ENCODE peak calls at places on chromosome 21, in eight cellular contexts. N, L, E, V, F, Z, P and I are unnamed samples.

GRCh38 chr21:39003982-39004775 is 179.1 kb downstream of the PSMG1 start:
- DNase-seq in N (no peak), L (no peak), E (no peak), V (no peak), F (no peak), Z (no peak), P (no peak), I (no peak)

GRCh38 chr21:17612565-17613241 is at the start of gene BTG3:
- DNase-seq in N (peak), L (peak), E (peak), V (peak), F (no peak), Z (peak), P (peak), I (peak)

GRCh38 chr21:41135715-41136114 is 32.2 kb upstream of the BACE2 start:
- DNase-seq in N (no peak), L (no peak), E (no peak), V (no peak), F (no peak), Z (no peak), P (no peak), I (no peak)

GRCh38 chr21:45040114-45040715 is 34.2 kb upstream of the ADARB1 start:
- DNase-seq in N (no peak), L (no peak), E (no peak), V (no peak), F (no peak), Z (no peak), P (no peak), I (peak)

GRCh38 chr21:44463716-44464115 is 8.4 kb downstream of the LRRC3 start:
- DNase-seq in N (no peak), L (no peak), E (no peak), V (no peak), F (no peak), Z (no peak), P (no peak), I (no peak)

GRCh38 chr21:45768011-45768740 is 124.7 kb downstream of the PCBP3 start:
- DNase-seq in N (no peak), L (no peak), E (no peak), V (peak), F (no peak), Z (peak), P (no peak), I (no peak)

GRCh38 chr21:15240846-15241245 is 176.0 kb upstream of the NRIP1 start:
- DNase-seq in N (peak), L (no peak), E (no peak), V (no peak), F (no peak), Z (peak), P (no peak), I (no peak)

GRCh38 chr21:27132270-27132669 is 165.4 kb upstream of the ADAMTS5 start:
- DNase-seq in N (no peak), L (no peak), E (no peak), V (no peak), F (no peak), Z (peak), P (no peak), I (no peak)

GRCh38 chr21:16468191-16468590 is 738.4 kb downstream of the USP25 start:
- DNase-seq in N (no peak), L (no peak), E (no peak), V (no peak), F (no peak), Z (peak), P (no peak), I (no peak)

GRCh38 chr21:46482846-46483231 is 24.1 kb downstream of the DIP2A start:
- DNase-seq in N (no peak), L (no peak), E (no peak), V (no peak), F (no peak), Z (no peak), P (no peak), I (no peak)

GRCh38 chr21:39489380-39489924 is 37.7 kb downstream of the SH3BGR start:
- DNase-seq in N (no peak), L (no peak), E (no peak), V (no peak), F (no peak), Z (no peak), P (no peak), I (no peak)

GRCh38 chr21:45050786-45051489 is 23.4 kb upstream of the ADARB1 start:
- DNase-seq in N (no peak), L (no peak), E (no peak), V (no peak), F (no peak), Z (peak), P (no peak), I (no peak)

GRCh38 chr21:41928621-41929220 is 25.1 kb downstream of the C2CD2 start:
- DNase-seq in N (no peak), L (no peak), E (no peak), V (no peak), F (no peak), Z (peak), P (no peak), I (no peak)

GRCh38 chr21:32817206-32817605 is 45.7 kb upstream of the PAXBP1 start:
- DNase-seq in N (no peak), L (no peak), E (no peak), V (no peak), F (no peak), Z (no peak), P (no peak), I (no peak)

GRCh38 chr21:42941696-42942085 is 16.3 kb upstream of the ERVH48-1 start:
- DNase-seq in N (no peak), L (no peak), E (no peak), V (no peak), F (no peak), Z (no peak), P (no peak), I (no peak)

GRCh38 chr21:25508364-25508763 is 98.9 kb downstream of the MRPL39 start:
- DNase-seq in N (no peak), L (no peak), E (no peak), V (no peak), F (no peak), Z (no peak), P (no peak), I (no peak)

GRCh38 chr21:18951291-18952038 is 547.9 kb upstream of the TMPRSS15 start:
- DNase-seq in N (no peak), L (no peak), E (peak), V (no peak), F (peak), Z (no peak), P (no peak), I (no peak)

GRCh38 chr21:46065215-46065992 is 32.5 kb upstream of the COL6A2 start:
- DNase-seq in N (peak), L (no peak), E (no peak), V (no peak), F (no peak), Z (peak), P (peak), I (peak)

GRCh38 chr21:25568230-25568629 is 39.1 kb downstream of the MRPL39 start:
- DNase-seq in N (peak), L (no peak), E (no peak), V (peak), F (no peak), Z (peak), P (peak), I (no peak)

GRCh38 chr21:41900401-41900800 is 21.3 kb upstream of the PRDM15 start:
- DNase-seq in N (no peak), L (no peak), E (no peak), V (no peak), F (no peak), Z (no peak), P (no peak), I (no peak)

GRCh38 chr21:39647476-39647875 is 34.7 kb downstream of the B3GALT5 start:
- DNase-seq in N (peak), L (no peak), E (no peak), V (no peak), F (no peak), Z (peak), P (no peak), I (no peak)

GRCh38 chr21:25577765-25578069 is 29.6 kb downstream of the MRPL39 start:
- DNase-seq in N (no peak), L (no peak), E (no peak), V (no peak), F (no peak), Z (no peak), P (no peak), I (no peak)

GRCh38 chr21:26136686-26137085 is 33.9 kb downstream of the APP start:
- DNase-seq in N (no peak), L (no peak), E (no peak), V (no peak), F (no peak), Z (no peak), P (no peak), I (no peak)

GRCh38 chr21:46081862-46082637 is 15.9 kb upstream of the COL6A2 start:
- DNase-seq in N (no peak), L (no peak), E (no peak), V (no peak), F (no peak), Z (no peak), P (no peak), I (peak)

GRCh38 chr21:33855190-33855589 is 60.4 kb downstream of the ATP5PO start:
- DNase-seq in N (no peak), L (no peak), E (no peak), V (no peak), F (no peak), Z (no peak), P (no peak), I (no peak)

GRCh38 chr21:34691396-34692032 is 22.7 kb downstream of the CLIC6 start:
- DNase-seq in N (no peak), L (no peak), E (no peak), V (no peak), F (no peak), Z (no peak), P (no peak), I (no peak)

GRCh38 chr21:41615613-41616012 is 107.7 kb upstream of the TMPRSS2 start:
- DNase-seq in N (peak), L (no peak), E (no peak), V (no peak), F (peak), Z (peak), P (no peak), I (no peak)

GRCh38 chr21:34915364-34915834 is 133.7 kb downstream of the RUNX1 start:
- DNase-seq in N (no peak), L (no peak), E (no peak), V (no peak), F (no peak), Z (peak), P (no peak), I (no peak)

GRCh38 chr21:33642896-33643657 is 776 bp downstream of the ITSN1 start:
- DNase-seq in N (peak), L (no peak), E (peak), V (peak), F (peak), Z (no peak), P (peak), I (peak)

GRCh38 chr21:46325073-46325912 is 1.3 kb downstream of the PCNT start:
- DNase-seq in N (peak), L (peak), E (peak), V (peak), F (peak), Z (peak), P (peak), I (peak)

GRCh38 chr21:46081022-46081861 is 16.7 kb upstream of the COL6A2 start:
- DNase-seq in N (peak), L (no peak), E (no peak), V (peak), F (no peak), Z (no peak), P (no peak), I (peak)

GRCh38 chr21:20698585-20698984 is 299.6 kb upstream of the NCAM2 start:
- DNase-seq in N (no peak), L (no peak), E (no peak), V (no peak), F (no peak), Z (no peak), P (no peak), I (no peak)

GRCh38 chr21:43778469-43779335 is 2.6 kb upstream of the CSTB start:
- DNase-seq in N (no peak), L (no peak), E (no peak), V (no peak), F (no peak), Z (no peak), P (no peak), I (no peak)

GRCh38 chr21:31473685-31474345 is 129.8 kb upstream of the TIAM1 start:
- DNase-seq in N (no peak), L (no peak), E (no peak), V (no peak), F (peak), Z (peak), P (no peak), I (no peak)

GRCh38 chr21:25733859-25734653 is 648 bp downstream of the ATP5PF start:
- DNase-seq in N (peak), L (no peak), E (no peak), V (no peak), F (peak), Z (peak), P (no peak), I (no peak)

GRCh38 chr21:44539031-44539430 is 964 bp downstream of the KRTAP10-1 start:
- DNase-seq in N (no peak), L (no peak), E (no peak), V (no peak), F (no peak), Z (no peak), P (no peak), I (no peak)

GRCh38 chr21:37505963-37506362 is 139.4 kb downstream of the DYRK1A start:
- DNase-seq in N (no peak), L (no peak), E (no peak), V (no peak), F (no peak), Z (no peak), P (no peak), I (no peak)

GRCh38 chr21:41863439-41863740 is 15.8 kb downstream of the PRDM15 start:
- DNase-seq in N (no peak), L (no peak), E (no peak), V (no peak), F (no peak), Z (no peak), P (no peak), I (no peak)